ENCODE peak calls at places on chromosomes 7 and 10, in six cellular contexts. One of them, this sample, is unnamed.

GRCh38 chr10:62993121-62993520 is 140.0 kb upstream of the NRBF2 start:
- DNase-seq in IMR-90: no peak
- DNase-seq in mesenchymal stem cell: no peak
- DNase-seq in trophoblast cell: no peak
- DNase-seq in H1: no peak
- DNase-seq in neuronal stem cell: no peak
- DNase-seq in this sample: no peak

GRCh38 chr7:46909601-46910051 is 672.3 kb downstream of the TNS3 start:
- DNase-seq in H1: no peak
- DNase-seq in trophoblast cell: no peak
- DNase-seq in IMR-90: peak; percentile 70
- DNase-seq in neuronal stem cell: no peak
- DNase-seq in mesenchymal stem cell: peak; percentile 73
- DNase-seq in this sample: no peak

GRCh38 chr10:130202984-130203617 is 66.9 kb downstream of the GLRX3 start:
- DNase-seq in IMR-90: no peak
- DNase-seq in H1: no peak
- DNase-seq in mesenchymal stem cell: no peak
- DNase-seq in trophoblast cell: no peak
- DNase-seq in neuronal stem cell: no peak
- DNase-seq in this sample: no peak

GRCh38 chr7:50142421-50143113 is 49.5 kb upstream of the ZPBP start:
- DNase-seq in mesenchymal stem cell: peak; percentile 41
- DNase-seq in neuronal stem cell: peak; percentile 26
- DNase-seq in trophoblast cell: peak; percentile 68
- DNase-seq in IMR-90: peak; percentile 21
- DNase-seq in H1: no peak
- DNase-seq in this sample: no peak

GRCh38 chr7:34060548-34060947 is 155.2 kb downstream of the BMPER start:
- DNase-seq in H1: no peak
- DNase-seq in IMR-90: peak; percentile 81
- DNase-seq in neuronal stem cell: no peak
- DNase-seq in mesenchymal stem cell: peak; percentile 87
- DNase-seq in trophoblast cell: peak; percentile 87
- DNase-seq in this sample: no peak

GRCh38 chr10:70272925-70273316 is 10.9 kb downstream of the NPFFR1 start:
- DNase-seq in neuronal stem cell: no peak
- DNase-seq in H1: no peak
- DNase-seq in IMR-90: peak; percentile 41
- DNase-seq in mesenchymal stem cell: no peak
- DNase-seq in trophoblast cell: peak; percentile 51
- DNase-seq in this sample: no peak

GRCh38 chr7:16646427-16647081 is 573 bp downstream of the BZW2 start:
- DNase-seq in mesenchymal stem cell: peak; percentile 36
- DNase-seq in H1: no peak
- DNase-seq in neuronal stem cell: no peak
- DNase-seq in trophoblast cell: peak; percentile 43
- DNase-seq in IMR-90: no peak
- DNase-seq in this sample: no peak

GRCh38 chr10:110786172-110786571 is 85.6 kb upstream of the PDCD4 start:
- DNase-seq in neuronal stem cell: no peak
- DNase-seq in H1: no peak
- DNase-seq in mesenchymal stem cell: peak; percentile 51
- DNase-seq in IMR-90: peak; percentile 32
- DNase-seq in trophoblast cell: no peak
- DNase-seq in this sample: no peak

GRCh38 chr7:119783799-119784198 is 489.2 kb upstream of the KCND2 start:
- DNase-seq in trophoblast cell: no peak
- DNase-seq in H1: no peak
- DNase-seq in neuronal stem cell: no peak
- DNase-seq in mesenchymal stem cell: peak; percentile 63
- DNase-seq in IMR-90: peak; percentile 0
- DNase-seq in this sample: no peak

GRCh38 chr7:79734158-79734557 is 280.7 kb upstream of the MAGI2 start:
- DNase-seq in H1: no peak
- DNase-seq in IMR-90: no peak
- DNase-seq in trophoblast cell: no peak
- DNase-seq in mesenchymal stem cell: no peak
- DNase-seq in neuronal stem cell: no peak
- DNase-seq in this sample: no peak

GRCh38 chr10:7523656-7524055 is 112.8 kb upstream of the SFMBT2 start:
- DNase-seq in IMR-90: no peak
- DNase-seq in H1: no peak
- DNase-seq in trophoblast cell: no peak
- DNase-seq in neuronal stem cell: no peak
- DNase-seq in mesenchymal stem cell: no peak
- DNase-seq in this sample: no peak

GRCh38 chr7:77245015-77245755 is 45.6 kb upstream of the FGL2 start:
- DNase-seq in mesenchymal stem cell: no peak
- DNase-seq in neuronal stem cell: no peak
- DNase-seq in H1: no peak
- DNase-seq in IMR-90: no peak
- DNase-seq in trophoblast cell: peak; percentile 35
- DNase-seq in this sample: no peak

GRCh38 chr7:148982596-148983219 is 45.6 kb downstream of the PDIA4 start:
- DNase-seq in neuronal stem cell: no peak
- DNase-seq in mesenchymal stem cell: peak; percentile 67
- DNase-seq in trophoblast cell: peak; percentile 40
- DNase-seq in H1: no peak
- DNase-seq in IMR-90: peak; percentile 53
- DNase-seq in this sample: no peak

GRCh38 chr10:117537436-117537903 is 5.1 kb upstream of the EMX2 start:
- DNase-seq in IMR-90: no peak
- DNase-seq in trophoblast cell: peak; percentile 60
- DNase-seq in H1: no peak
- DNase-seq in neuronal stem cell: peak; percentile 64
- DNase-seq in mesenchymal stem cell: no peak
- DNase-seq in this sample: peak; percentile 48

GRCh38 chr10:67599597-67599996 is 96.4 kb downstream of the CTNNA3 start:
- DNase-seq in trophoblast cell: no peak
- DNase-seq in neuronal stem cell: no peak
- DNase-seq in H1: no peak
- DNase-seq in mesenchymal stem cell: no peak
- DNase-seq in IMR-90: no peak
- DNase-seq in this sample: no peak

GRCh38 chr7:119320316-119320715 is 952.7 kb upstream of the KCND2 start:
- DNase-seq in IMR-90: no peak
- DNase-seq in trophoblast cell: no peak
- DNase-seq in mesenchymal stem cell: no peak
- DNase-seq in neuronal stem cell: no peak
- DNase-seq in H1: no peak
- DNase-seq in this sample: no peak

GRCh38 chr10:44180321-44181154 is 204.4 kb downstream of the CXCL12 start:
- DNase-seq in IMR-90: peak; percentile 95
- DNase-seq in trophoblast cell: peak; percentile 31
- DNase-seq in neuronal stem cell: no peak
- DNase-seq in mesenchymal stem cell: peak; percentile 33
- DNase-seq in H1: no peak
- DNase-seq in this sample: no peak

GRCh38 chr10:47314416-47314970 is 7.8 kb upstream of the GDF2 start:
- DNase-seq in H1: no peak
- DNase-seq in IMR-90: no peak
- DNase-seq in trophoblast cell: no peak
- DNase-seq in neuronal stem cell: no peak
- DNase-seq in mesenchymal stem cell: no peak
- DNase-seq in this sample: no peak

GRCh38 chr7:77982926-77983550 is 184.5 kb downstream of the PHTF2 start:
- DNase-seq in mesenchymal stem cell: peak; percentile 64
- DNase-seq in IMR-90: no peak
- DNase-seq in H1: no peak
- DNase-seq in neuronal stem cell: no peak
- DNase-seq in trophoblast cell: peak; percentile 97
- DNase-seq in this sample: no peak

GRCh38 chr10:114825513-114826253 is 4.1 kb downstream of the FHIP2A start:
- DNase-seq in neuronal stem cell: no peak
- DNase-seq in H1: no peak
- DNase-seq in mesenchymal stem cell: peak; percentile 75
- DNase-seq in trophoblast cell: peak; percentile 96
- DNase-seq in IMR-90: peak; percentile 96
- DNase-seq in this sample: no peak

GRCh38 chr7:94266278-94266677 is 128.4 kb upstream of the COL1A2 start:
- DNase-seq in neuronal stem cell: no peak
- DNase-seq in trophoblast cell: peak; percentile 46
- DNase-seq in mesenchymal stem cell: peak; percentile 37
- DNase-seq in IMR-90: no peak
- DNase-seq in H1: no peak
- DNase-seq in this sample: no peak

GRCh38 chr10:19169684-19170083 is 121.1 kb downstream of the MALRD1 start:
- DNase-seq in trophoblast cell: no peak
- DNase-seq in H1: no peak
- DNase-seq in neuronal stem cell: no peak
- DNase-seq in mesenchymal stem cell: no peak
- DNase-seq in IMR-90: peak; percentile 50
- DNase-seq in this sample: no peak

GRCh38 chr7:19491821-19492452 is 216.9 kb downstream of the POLR1F start:
- DNase-seq in trophoblast cell: peak; percentile 33
- DNase-seq in H1: no peak
- DNase-seq in IMR-90: peak; percentile 66
- DNase-seq in mesenchymal stem cell: peak; percentile 46
- DNase-seq in neuronal stem cell: no peak
- DNase-seq in this sample: no peak

GRCh38 chr10:131020775-131021174 is 290.7 kb downstream of the TCERG1L start:
- DNase-seq in IMR-90: no peak
- DNase-seq in mesenchymal stem cell: no peak
- DNase-seq in H1: no peak
- DNase-seq in neuronal stem cell: no peak
- DNase-seq in trophoblast cell: no peak
- DNase-seq in this sample: no peak

GRCh38 chr10:79393924-79394610 is 46.8 kb downstream of the PPIF start:
- DNase-seq in neuronal stem cell: no peak
- DNase-seq in H1: no peak
- DNase-seq in trophoblast cell: no peak
- DNase-seq in IMR-90: no peak
- DNase-seq in mesenchymal stem cell: no peak
- DNase-seq in this sample: no peak

GRCh38 chr10:79392020-79392398 is 44.7 kb downstream of the PPIF start:
- DNase-seq in neuronal stem cell: no peak
- DNase-seq in H1: no peak
- DNase-seq in trophoblast cell: no peak
- DNase-seq in mesenchymal stem cell: no peak
- DNase-seq in IMR-90: no peak
- DNase-seq in this sample: no peak

GRCh38 chr10:79391231-79392019 is 44.2 kb downstream of the PPIF start:
- DNase-seq in mesenchymal stem cell: peak; percentile 33
- DNase-seq in trophoblast cell: no peak
- DNase-seq in IMR-90: no peak
- DNase-seq in H1: peak; percentile 39
- DNase-seq in neuronal stem cell: no peak
- DNase-seq in this sample: peak; percentile 17

GRCh38 chr10:79393221-79393923 is 46.1 kb downstream of the PPIF start:
- DNase-seq in trophoblast cell: no peak
- DNase-seq in mesenchymal stem cell: no peak
- DNase-seq in neuronal stem cell: no peak
- DNase-seq in H1: no peak
- DNase-seq in IMR-90: no peak
- DNase-seq in this sample: no peak

GRCh38 chr10:79392506-79393176 is 45.4 kb downstream of the PPIF start:
- DNase-seq in mesenchymal stem cell: no peak
- DNase-seq in H1: no peak
- DNase-seq in trophoblast cell: no peak
- DNase-seq in neuronal stem cell: no peak
- DNase-seq in IMR-90: no peak
- DNase-seq in this sample: no peak
- H3K14ac ChIP-seq in mesenchymal stem cell: no peak overlapping the region
- H3K14ac ChIP-seq in H1: no peak overlapping the region
- H3K14ac ChIP-seq in trophoblast cell: no peak overlapping the region
- H3K14ac ChIP-seq in neuronal stem cell: peak overlapping the region; percentile 76
- H3K14ac ChIP-seq in IMR-90: no peak overlapping the region
- H3K14ac ChIP-seq in this sample: no peak overlapping the region

DNA sequence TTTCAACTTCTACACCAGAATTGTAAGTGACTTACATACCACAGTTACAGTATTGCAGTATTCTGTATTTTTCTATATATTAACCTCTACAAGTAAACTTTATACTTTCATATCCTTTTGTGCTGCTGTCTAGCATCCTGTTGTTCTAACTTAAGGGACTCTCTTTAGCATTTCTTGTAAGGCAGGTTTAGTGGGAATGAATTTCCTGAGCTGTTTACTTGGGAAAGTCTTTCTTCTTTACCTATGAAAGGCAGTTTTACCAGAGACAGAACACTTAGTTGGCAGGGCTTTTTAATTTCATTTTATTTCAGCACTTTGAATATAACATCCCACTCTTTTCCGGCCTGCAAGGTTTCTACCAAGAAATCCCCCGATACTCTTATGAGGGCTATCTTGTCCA is 75.8 kb upstream of the WAC start:
- DNase-seq in IMR-90: no peak
- DNase-seq in H1: no peak
- DNase-seq in trophoblast cell: no peak
- DNase-seq in neuronal stem cell: no peak
- DNase-seq in mesenchymal stem cell: no peak
- DNase-seq in this sample: no peak
- H3K14ac ChIP-seq in IMR-90: no peak overlapping the region
- H3K14ac ChIP-seq in H1: no peak overlapping the region
- H3K14ac ChIP-seq in trophoblast cell: no peak overlapping the region
- H3K14ac ChIP-seq in neuronal stem cell: no peak overlapping the region
- H3K14ac ChIP-seq in mesenchymal stem cell: no peak overlapping the region
- H3K14ac ChIP-seq in this sample: no peak overlapping the region

GRCh38 chr7:130823060-130823459 is 89.1 kb upstream of the KLF14 start:
- DNase-seq in IMR-90: no peak
- DNase-seq in mesenchymal stem cell: no peak
- DNase-seq in neuronal stem cell: no peak
- DNase-seq in trophoblast cell: no peak
- DNase-seq in H1: no peak
- DNase-seq in this sample: no peak
- H3K14ac ChIP-seq in IMR-90: peak overlapping the region; percentile 45
- H3K14ac ChIP-seq in mesenchymal stem cell: no peak overlapping the region
- H3K14ac ChIP-seq in neuronal stem cell: no peak overlapping the region
- H3K14ac ChIP-seq in trophoblast cell: no peak overlapping the region
- H3K14ac ChIP-seq in H1: no peak overlapping the region
- H3K14ac ChIP-seq in this sample: no peak overlapping the region

GRCh38 chr10:94997763-94998174 is 59.3 kb downstream of the CYP2C9 start:
- DNase-seq in IMR-90: no peak
- DNase-seq in neuronal stem cell: peak; percentile 23
- DNase-seq in trophoblast cell: no peak
- DNase-seq in H1: peak; percentile 61
- DNase-seq in mesenchymal stem cell: no peak
- DNase-seq in this sample: peak; percentile 67

GRCh38 chr10:94989192-94989591 is 50.7 kb downstream of the CYP2C9 start:
- DNase-seq in H1: no peak
- DNase-seq in neuronal stem cell: no peak
- DNase-seq in IMR-90: no peak
- DNase-seq in trophoblast cell: no peak
- DNase-seq in mesenchymal stem cell: no peak
- DNase-seq in this sample: no peak

GRCh38 chr10:94991243-94991888 is 52.9 kb downstream of the CYP2C9 start:
- DNase-seq in H1: no peak
- DNase-seq in neuronal stem cell: no peak
- DNase-seq in mesenchymal stem cell: no peak
- DNase-seq in trophoblast cell: peak; percentile 81
- DNase-seq in IMR-90: no peak
- DNase-seq in this sample: peak; percentile 29

DNA sequence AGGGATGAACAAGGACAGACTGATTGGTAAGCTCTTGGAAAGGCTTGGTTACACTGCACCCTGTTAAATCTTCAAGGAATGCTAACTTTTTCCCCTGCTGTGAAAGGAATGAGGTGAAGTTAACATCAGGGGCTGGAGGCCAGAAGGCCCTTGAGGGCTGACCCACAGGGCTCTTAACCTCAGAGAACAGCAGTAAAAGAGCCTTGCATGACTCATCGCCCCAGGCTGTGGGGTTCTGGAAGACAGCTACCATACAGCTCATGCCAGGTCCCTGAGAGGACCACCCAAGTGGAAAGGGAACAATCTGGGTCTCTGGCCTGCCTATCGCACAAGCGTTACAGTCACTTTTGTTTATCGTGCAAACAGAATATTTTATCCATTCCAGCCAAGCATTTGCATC is 54.4 kb downstream of the CYP2C9 start:
- DNase-seq in H1: peak; percentile 50
- DNase-seq in trophoblast cell: peak; percentile 81
- DNase-seq in IMR-90: no peak
- DNase-seq in neuronal stem cell: no peak
- DNase-seq in mesenchymal stem cell: no peak
- DNase-seq in this sample: peak; percentile 87
- H3K14ac ChIP-seq in H1: no peak overlapping the region
- H3K14ac ChIP-seq in trophoblast cell: no peak overlapping the region
- H3K14ac ChIP-seq in IMR-90: no peak overlapping the region
- H3K14ac ChIP-seq in neuronal stem cell: no peak overlapping the region
- H3K14ac ChIP-seq in mesenchymal stem cell: no peak overlapping the region
- H3K14ac ChIP-seq in this sample: no peak overlapping the region

This sample was measured in H9.